ENCODE peak calls at places on chromosomes 5 and 9, in four cellular contexts. One of them, this sample, is unnamed.

GRCh38 chr5:40628428-40628827 is 51.3 kb upstream of the PTGER4 start:
- DNase-seq in colonic mucosa: no peak
- DNase-seq in transverse colon: no peak
- DNase-seq in coronary artery: no peak
- DNase-seq in this sample: no peak

GRCh38 chr9:126587187-126588185 is 26.2 kb upstream of the LMX1B start:
- DNase-seq in colonic mucosa: no peak
- DNase-seq in transverse colon: no peak
- DNase-seq in coronary artery: no peak
- DNase-seq in this sample: no peak

GRCh38 chr5:52560366-52560765 is 227.3 kb upstream of the ITGA1 start:
- DNase-seq in transverse colon: no peak
- DNase-seq in coronary artery: no peak
- DNase-seq in colonic mucosa: no peak
- DNase-seq in this sample: no peak

GRCh38 chr9:4837126-4837767 is 44.5 kb downstream of the RCL1 start:
- DNase-seq in coronary artery: no peak
- DNase-seq in colonic mucosa: no peak
- DNase-seq in transverse colon: no peak
- DNase-seq in this sample: no peak

GRCh38 chr9:2017209-2017458 is 2.0 kb downstream of the SMARCA2 start:
- DNase-seq in colonic mucosa: no peak
- DNase-seq in transverse colon: no peak
- DNase-seq in coronary artery: no peak
- DNase-seq in this sample: no peak

GRCh38 chr9:8858250-8859161 is 1058.9 kb upstream of the DMAC1 start:
- DNase-seq in transverse colon: peak; percentile 35
- DNase-seq in colonic mucosa: peak; percentile 58
- DNase-seq in coronary artery: peak; percentile 73
- DNase-seq in this sample: peak; percentile 38

GRCh38 chr9:131839281-131840084 is 99.6 kb upstream of the RAPGEF1 start:
- DNase-seq in coronary artery: no peak
- DNase-seq in colonic mucosa: no peak
- DNase-seq in transverse colon: peak; percentile 22
- DNase-seq in this sample: no peak

GRCh38 chr5:23440703-23441102 is 66.7 kb upstream of the PRDM9 start:
- DNase-seq in coronary artery: no peak
- DNase-seq in colonic mucosa: no peak
- DNase-seq in transverse colon: no peak
- DNase-seq in this sample: no peak

GRCh38 chr9:126758916-126759576 is 45.8 kb upstream of the ZBTB43 start:
- DNase-seq in colonic mucosa: no peak
- DNase-seq in coronary artery: no peak
- DNase-seq in transverse colon: no peak
- DNase-seq in this sample: no peak

GRCh38 chr5:8944005-8944404 is 601.9 kb downstream of the SEMA5A start:
- DNase-seq in transverse colon: no peak
- DNase-seq in coronary artery: no peak
- DNase-seq in colonic mucosa: no peak
- DNase-seq in this sample: no peak

GRCh38 chr5:41835625-41836024 is 34.6 kb downstream of the OXCT1 start:
- DNase-seq in colonic mucosa: no peak
- DNase-seq in transverse colon: no peak
- DNase-seq in coronary artery: peak; percentile 77
- DNase-seq in this sample: peak; percentile 12

GRCh38 chr9:98087420-98088354 is 31.2 kb downstream of the NANS start:
- DNase-seq in colonic mucosa: no peak
- DNase-seq in transverse colon: peak; percentile 22
- DNase-seq in coronary artery: no peak
- DNase-seq in this sample: peak; percentile 22

DNA sequence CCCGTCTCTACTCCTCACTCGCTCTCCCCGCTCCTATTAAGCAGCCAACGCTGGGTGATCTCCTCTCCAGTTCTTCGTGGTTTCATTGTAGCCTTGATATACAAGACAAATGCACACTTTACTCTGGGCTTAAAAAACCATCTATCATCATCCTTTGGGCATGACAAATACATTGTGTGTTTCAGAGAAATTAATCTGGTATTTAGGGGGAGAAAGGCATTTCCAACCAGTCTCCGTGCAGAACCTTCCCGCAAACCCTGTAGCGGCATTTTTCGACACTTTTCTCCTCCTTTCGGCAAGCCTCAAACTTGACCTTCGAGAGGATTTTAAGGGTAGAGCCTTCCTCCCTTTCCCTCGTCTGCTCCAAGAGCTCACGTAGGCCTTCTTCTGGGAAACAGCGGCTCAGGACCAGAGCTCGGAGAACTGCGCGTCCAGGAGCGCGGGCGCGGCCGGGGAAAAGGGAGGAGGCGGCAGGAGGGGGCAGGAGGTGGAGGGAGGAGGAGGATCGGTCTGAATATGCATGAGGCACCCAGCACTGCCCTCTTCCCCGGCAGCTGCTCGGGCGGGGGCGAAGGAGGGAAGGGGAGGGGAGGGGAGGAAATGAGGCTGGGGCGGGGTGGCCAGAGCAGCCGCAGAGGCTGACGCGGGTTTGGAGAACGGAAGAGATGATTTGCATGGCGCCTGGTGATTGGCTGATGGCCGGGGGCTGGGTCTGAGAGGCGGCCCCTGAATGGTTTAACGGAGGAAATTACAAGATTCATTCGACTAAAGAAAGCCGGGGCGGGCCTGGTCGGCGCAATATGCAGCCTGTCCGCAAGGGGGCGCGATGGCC is 127.6 kb downstream of the TMEM161B start:
- DNase-seq in colonic mucosa: peak; percentile 92
- DNase-seq in transverse colon: peak; percentile 93
- DNase-seq in coronary artery: peak; percentile 99
- DNase-seq in this sample: peak; percentile 99
- TF ChIP-seq CTCF in colonic mucosa: peak; percentile 64
- TF ChIP-seq CTCF in transverse colon: peak; percentile 50
- TF ChIP-seq CTCF in coronary artery: peak; percentile 63
- TF ChIP-seq CTCF in this sample: peak; percentile 85

DNA sequence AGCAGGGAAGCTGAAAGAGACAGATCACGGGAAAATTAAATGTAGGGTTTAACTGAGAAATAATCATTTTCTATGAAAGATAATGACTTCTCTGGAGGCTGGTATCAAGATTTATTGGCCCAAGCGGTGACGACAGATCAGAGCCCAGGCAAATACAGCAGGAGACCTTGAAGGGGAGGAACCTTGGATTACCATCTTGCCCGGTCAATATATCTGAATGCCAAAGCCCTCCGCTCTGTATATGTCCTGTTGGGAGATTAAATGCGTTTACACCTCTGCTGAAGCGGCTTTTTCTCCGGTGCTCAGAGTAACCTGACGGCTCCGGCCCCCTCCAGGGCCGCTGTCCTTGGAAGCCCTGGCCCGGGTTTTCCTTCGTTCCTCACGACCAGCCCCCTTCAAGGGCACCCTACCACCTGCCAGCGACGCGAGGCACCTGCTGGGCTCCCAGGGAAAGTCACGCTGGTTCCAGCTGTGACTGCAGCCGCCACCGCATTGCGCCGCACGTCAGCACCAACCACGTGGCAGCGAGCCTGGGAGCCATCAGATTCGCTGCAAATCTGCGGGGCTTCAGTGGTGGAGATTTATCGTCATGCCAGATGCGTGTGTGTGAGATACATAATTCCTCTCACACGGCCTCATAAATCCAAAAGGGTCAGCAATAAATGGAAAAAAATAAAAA is 4.4 kb upstream of the QSOX2 start:
- DNase-seq in coronary artery: no peak
- DNase-seq in transverse colon: no peak
- DNase-seq in colonic mucosa: no peak
- DNase-seq in this sample: no peak
- TF ChIP-seq CTCF in coronary artery: no peak
- TF ChIP-seq CTCF in transverse colon: no peak
- TF ChIP-seq CTCF in colonic mucosa: no peak
- TF ChIP-seq CTCF in this sample: no peak

DNA sequence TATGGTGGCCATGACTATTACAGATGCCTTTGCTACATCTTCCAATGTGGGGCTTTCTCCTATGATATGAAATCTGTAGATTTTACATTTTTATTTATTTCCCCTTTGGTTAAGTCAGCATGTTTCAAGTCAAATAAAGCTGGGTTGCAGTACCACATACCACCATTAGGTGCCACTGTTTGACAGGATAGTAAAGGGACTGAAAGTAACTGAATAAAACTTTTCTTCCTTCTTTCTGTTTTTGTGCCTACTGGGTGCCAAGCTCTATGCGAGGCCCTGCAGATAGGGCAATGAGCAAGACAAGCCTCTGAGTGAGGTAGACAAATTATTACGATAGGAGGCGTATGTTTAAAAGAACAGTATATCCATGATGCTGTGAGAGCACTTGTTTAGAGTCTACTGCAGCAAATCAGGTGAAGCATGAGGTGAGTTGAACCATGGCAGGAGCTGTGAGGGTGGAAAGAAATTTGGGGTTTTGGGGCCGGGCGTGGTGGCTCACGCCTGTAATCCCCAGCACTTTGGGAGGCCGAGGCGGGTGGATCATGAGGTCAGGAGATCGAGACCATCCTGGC is 64.8 kb downstream of the GDNF start:
- DNase-seq in transverse colon: no peak
- DNase-seq in colonic mucosa: peak; percentile 23
- DNase-seq in coronary artery: no peak
- DNase-seq in this sample: no peak
- TF ChIP-seq CTCF in transverse colon: peak; percentile 41
- TF ChIP-seq CTCF in colonic mucosa: peak; percentile 35
- TF ChIP-seq CTCF in coronary artery: no peak
- TF ChIP-seq CTCF in this sample: peak; percentile 68

DNA sequence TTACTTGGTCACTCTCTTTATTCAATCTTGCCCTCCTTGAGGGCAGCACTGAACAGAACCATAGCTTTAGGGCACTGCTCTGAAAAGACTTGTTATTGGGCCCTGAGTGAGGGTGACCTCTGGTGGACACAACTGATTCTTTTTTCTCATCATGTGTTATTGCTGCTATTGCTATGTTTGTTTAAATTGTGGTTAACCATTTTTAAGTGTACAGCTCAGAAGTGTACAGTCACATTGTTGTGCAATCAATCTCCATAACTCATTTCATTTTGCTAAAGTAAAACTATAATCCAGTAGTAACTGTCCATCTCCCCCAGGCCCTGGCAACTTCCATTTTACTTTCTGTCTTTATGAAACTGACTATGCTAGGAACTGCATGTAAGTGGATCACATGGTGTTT is 351.1 kb upstream of the RIOK2 start:
- DNase-seq in transverse colon: peak; percentile 26
- DNase-seq in coronary artery: no peak
- DNase-seq in colonic mucosa: peak; percentile 36
- DNase-seq in this sample: peak; percentile 14
- TF ChIP-seq CTCF in transverse colon: peak; percentile 58
- TF ChIP-seq CTCF in coronary artery: no peak
- TF ChIP-seq CTCF in colonic mucosa: peak; percentile 41
- TF ChIP-seq CTCF in this sample: peak; percentile 76

DNA sequence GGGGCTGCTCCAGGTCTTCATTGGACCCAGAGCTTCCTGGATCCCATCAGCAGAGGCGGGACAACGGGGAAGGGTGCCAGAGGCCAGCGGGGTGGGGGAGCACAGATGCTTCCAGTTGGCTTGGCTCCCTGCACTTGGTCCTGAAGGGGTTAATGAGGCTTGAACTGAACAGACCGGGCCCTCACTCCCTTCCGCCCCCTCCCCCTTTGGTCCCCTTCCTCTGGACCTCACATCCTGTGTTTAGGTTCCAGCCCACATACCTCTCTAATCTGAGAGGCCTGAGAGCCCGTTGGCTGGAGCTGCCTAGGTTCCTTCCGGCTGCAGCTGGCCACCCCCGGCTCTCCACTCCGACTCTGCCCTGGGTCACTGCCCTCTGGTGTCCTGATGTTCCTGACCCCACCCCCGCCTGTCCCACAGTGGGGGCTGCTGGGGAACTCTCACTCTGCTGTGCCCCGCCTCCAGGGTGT is 32.3 kb downstream of the PTPA start:
- DNase-seq in transverse colon: peak; percentile 37
- DNase-seq in coronary artery: peak; percentile 88
- DNase-seq in colonic mucosa: peak; percentile 60
- DNase-seq in this sample: peak; percentile 37
- TF ChIP-seq CTCF in transverse colon: no peak
- TF ChIP-seq CTCF in coronary artery: no peak
- TF ChIP-seq CTCF in colonic mucosa: no peak
- TF ChIP-seq CTCF in this sample: no peak

DNA sequence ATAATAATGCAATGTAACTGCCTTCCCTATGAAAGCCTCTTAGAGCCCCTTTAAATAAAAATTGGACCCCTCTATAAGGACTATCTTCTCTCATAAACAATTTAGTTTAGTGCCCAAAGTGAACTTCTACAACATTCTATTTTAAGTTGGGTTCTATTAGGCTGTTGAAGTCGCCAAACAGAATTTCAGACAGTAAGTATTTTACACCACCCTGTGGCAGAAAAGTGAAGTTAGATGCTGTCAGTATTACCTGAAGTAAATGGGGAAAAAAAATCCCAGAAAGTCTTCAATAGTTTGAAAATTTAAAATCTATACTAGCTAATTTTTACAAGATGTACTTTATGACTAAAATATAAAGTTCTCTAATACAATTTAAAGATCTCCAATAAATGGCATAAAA is 29.5 kb downstream of the CAAP1 start:
- DNase-seq in colonic mucosa: no peak
- DNase-seq in transverse colon: no peak
- DNase-seq in coronary artery: no peak
- DNase-seq in this sample: no peak
- TF ChIP-seq CTCF in colonic mucosa: no peak
- TF ChIP-seq CTCF in transverse colon: no peak
- TF ChIP-seq CTCF in coronary artery: no peak
- TF ChIP-seq CTCF in this sample: peak; percentile 64

GRCh38 chr5:157327771-157328170 is 61.8 kb downstream of the CYFIP2 start:
- DNase-seq in transverse colon: no peak
- DNase-seq in coronary artery: no peak
- DNase-seq in colonic mucosa: no peak
- DNase-seq in this sample: no peak

GRCh38 chr5:157323107-157323706 is 57.3 kb downstream of the CYFIP2 start:
- DNase-seq in coronary artery: no peak
- DNase-seq in colonic mucosa: no peak
- DNase-seq in transverse colon: no peak
- DNase-seq in this sample: no peak

GRCh38 chr5:157322581-157322980 is 56.7 kb downstream of the CYFIP2 start:
- DNase-seq in coronary artery: no peak
- DNase-seq in transverse colon: no peak
- DNase-seq in colonic mucosa: no peak
- DNase-seq in this sample: no peak

GRCh38 chr5:157326440-157327023 is 60.6 kb downstream of the CYFIP2 start:
- DNase-seq in coronary artery: no peak
- DNase-seq in transverse colon: no peak
- DNase-seq in colonic mucosa: no peak
- DNase-seq in this sample: no peak

GRCh38 chr5:157324237-157324636 is 58.3 kb downstream of the CYFIP2 start:
- DNase-seq in colonic mucosa: no peak
- DNase-seq in coronary artery: no peak
- DNase-seq in transverse colon: no peak
- DNase-seq in this sample: no peak
- TF ChIP-seq CTCF in colonic mucosa: no peak
- TF ChIP-seq CTCF in coronary artery: no peak
- TF ChIP-seq CTCF in transverse colon: no peak
- TF ChIP-seq CTCF in this sample: peak; percentile 48